ENCODE peak calls at places on chromosomes 5 and 9, in nine cellular contexts. Y is uterus; W is NT2/D1; I is RPMI8226; B is T-helper 1 cell; C is iPS-NIHi11; O is activated CD4-positive, alpha-beta memory T cell treated with anti-CD3 and anti-CD28 coated beads for 36 hours; G is endothelial cell; N is left ventricle myocardium superior. T is an unnamed sample.

GRCh38 chr5:169431386-169431785 is 130.4 kb upstream of the SLIT3 start:
- DNase-seq in Y (no peak), W (no peak), I (no peak), B (no peak), C (no peak), O (no peak), G (no peak), N (no peak), T (no peak)

GRCh38 chr5:150486402-150487198 is 21.3 kb upstream of the NDST1 start:
- DNase-seq in Y (peak), W (no peak), I (peak), B (peak), C (peak), O (peak), G (peak), N (peak), T (no peak)

GRCh38 chr5:15183520-15183919 is 311.9 kb upstream of the ANKH start:
- DNase-seq in Y (no peak), W (no peak), I (no peak), B (no peak), C (no peak), O (no peak), G (no peak), N (no peak), T (no peak)

GRCh38 chr5:6260846-6261245 is 117.5 kb downstream of the MED10 start:
- DNase-seq in Y (no peak), W (no peak), I (no peak), B (no peak), C (no peak), O (no peak), G (no peak), N (no peak), T (no peak)

GRCh38 chr9:30349526-30350513 is 2034.6 kb upstream of the ACO1 start:
- DNase-seq in Y (no peak), W (no peak), I (no peak), B (no peak), C (no peak), O (no peak), G (no peak), N (no peak), T (no peak)

GRCh38 chr5:149694007-149694406 is 36.1 kb upstream of the PPARGC1B start:
- DNase-seq in Y (no peak), W (no peak), I (no peak), B (no peak), C (no peak), O (no peak), G (no peak), N (peak), T (no peak)

GRCh38 chr5:80568251-80568650 is 1.8 kb downstream of the ANKRD34B start:
- DNase-seq in Y (no peak), W (no peak), I (no peak), B (no peak), C (no peak), O (no peak), G (no peak), N (no peak), T (no peak)

GRCh38 chr9:83336696-83337095 is 201.5 kb downstream of the FRMD3 start:
- DNase-seq in Y (no peak), W (no peak), I (no peak), B (no peak), C (no peak), O (no peak), G (no peak), N (no peak), T (no peak)

GRCh38 chr9:77944556-77945261 is 86.9 kb downstream of the GNAQ start:
- DNase-seq in Y (no peak), W (no peak), I (no peak), B (no peak), C (peak), O (no peak), G (peak), N (no peak), T (no peak)

GRCh38 chr5:127409923-127410675 is 107.3 kb upstream of the PRRC1 start:
- DNase-seq in Y (no peak), W (no peak), I (no peak), B (no peak), C (no peak), O (no peak), G (no peak), N (no peak), T (no peak)